ENCODE peak calls at places on chromosomes 11 and 22, in eight cellular contexts. R is T-helper 2 cell treated with Interferon-gamma antibody and Interleukin-4, amounts not matched to agents 5 μg/mL and 100 μg/mL, for 36 hours; W is fibroblast of villous mesenchyme; N is psoas muscle; I is astrocyte of the hippocampus; P is mesendoderm; Z is Ammon's horn; H is skeletal muscle cell. O is an unnamed sample.

GRCh38 chr11:119895981-119896380 is 167.0 kb upstream of the NECTIN1 start:
- DNase-seq in R (no peak), W (no peak), N (no peak), I (no peak), P (no peak), Z (no peak), H (no peak), O (no peak)

GRCh38 chr11:129992161-129992944 is 10.3 kb downstream of the PRDM10 start:
- DNase-seq in R (peak; percentile 26), W (peak; percentile 28), N (no peak), I (peak; percentile 53), P (peak; percentile 84), Z (peak; percentile 11), H (no peak), O (no peak)

GRCh38 chr11:60942207-60942606 is 9.8 kb downstream of the SLC15A3 start:
- DNase-seq in R (no peak), W (no peak), N (no peak), I (no peak), P (no peak), Z (no peak), H (no peak), O (no peak)

GRCh38 chr11:4065601-4066377 is 28.8 kb upstream of the RRM1 start:
- DNase-seq in R (no peak), W (no peak), N (no peak), I (peak; percentile 44), P (peak; percentile 81), Z (peak; percentile 29), H (no peak), O (no peak)

GRCh38 chr11:130655308-130655707 is 206.9 kb downstream of the ADAMTS15 start:
- DNase-seq in R (no peak), W (no peak), N (no peak), I (no peak), P (no peak), Z (no peak), H (no peak), O (no peak)

GRCh38 chr11:129740877-129741276 is 74.8 kb upstream of the TMEM45B start:
- DNase-seq in R (no peak), W (no peak), N (no peak), I (no peak), P (no peak), Z (no peak), H (no peak), O (no peak)

GRCh38 chr22:26748845-26749244 is 91.5 kb downstream of the MIAT start:
- DNase-seq in R (no peak), W (no peak), N (no peak), I (no peak), P (no peak), Z (peak; percentile 71), H (no peak), O (no peak)

GRCh38 chr11:77799338-77799737 is 21.2 kb downstream of the RSF1 start:
- DNase-seq in R (no peak), W (no peak), N (no peak), I (no peak), P (no peak), Z (no peak), H (no peak), O (no peak)

O was measured in right atrium auricular region.